ENCODE peak calls at places on chromosomes 2 and 18, in seven cellular contexts. One of them, this sample, is unnamed.

GRCh38 chr2:233111427-233111826 is 51.3 kb downstream of the INPP5D start:
- DNase-seq in CD8-positive, alpha-beta T cell: no peak
- DNase-seq in mucosa of descending colon: no peak
- DNase-seq in amygdala: no peak
- DNase-seq in astrocyte of the spinal cord: no peak
- DNase-seq in RWPE1: no peak
- DNase-seq in activated naive CD4-positive, alpha-beta T cell treated with anti-CD3 and anti-CD28 coated beads, Interleukin-2, amount 50 U/mL, for 16 hours: no peak
- DNase-seq in this sample: no peak

GRCh38 chr2:97355887-97356286 is 233.8 kb downstream of the ANKRD36B start:
- DNase-seq in RWPE1: no peak
- DNase-seq in mucosa of descending colon: no peak
- DNase-seq in amygdala: no peak
- DNase-seq in CD8-positive, alpha-beta T cell: no peak
- DNase-seq in astrocyte of the spinal cord: no peak
- DNase-seq in activated naive CD4-positive, alpha-beta T cell treated with anti-CD3 and anti-CD28 coated beads, Interleukin-2, amount 50 U/mL, for 16 hours: no peak
- DNase-seq in this sample: no peak

GRCh38 chr2:197152451-197153228 is 157.9 kb downstream of the ANKRD44 start:
- DNase-seq in mucosa of descending colon: no peak
- DNase-seq in amygdala: no peak
- DNase-seq in CD8-positive, alpha-beta T cell: no peak
- DNase-seq in astrocyte of the spinal cord: peak
- DNase-seq in activated naive CD4-positive, alpha-beta T cell treated with anti-CD3 and anti-CD28 coated beads, Interleukin-2, amount 50 U/mL, for 16 hours: no peak
- DNase-seq in RWPE1: no peak
- DNase-seq in this sample: no peak

GRCh38 chr2:241862093-241862492 is 3.4 kb upstream of the PDCD1 start:
- DNase-seq in RWPE1: no peak
- DNase-seq in activated naive CD4-positive, alpha-beta T cell treated with anti-CD3 and anti-CD28 coated beads, Interleukin-2, amount 50 U/mL, for 16 hours: no peak
- DNase-seq in amygdala: no peak
- DNase-seq in mucosa of descending colon: no peak
- DNase-seq in astrocyte of the spinal cord: no peak
- DNase-seq in CD8-positive, alpha-beta T cell: no peak
- DNase-seq in this sample: no peak

GRCh38 chr2:100242891-100243670 is 79.2 kb downstream of the LONRF2 start:
- DNase-seq in activated naive CD4-positive, alpha-beta T cell treated with anti-CD3 and anti-CD28 coated beads, Interleukin-2, amount 50 U/mL, for 16 hours: peak
- DNase-seq in astrocyte of the spinal cord: peak
- DNase-seq in mucosa of descending colon: peak
- DNase-seq in RWPE1: peak
- DNase-seq in amygdala: no peak
- DNase-seq in CD8-positive, alpha-beta T cell: peak
- DNase-seq in this sample: no peak

GRCh38 chr2:215137741-215138340 is 585 bp downstream of the ABCA12 start:
- DNase-seq in activated naive CD4-positive, alpha-beta T cell treated with anti-CD3 and anti-CD28 coated beads, Interleukin-2, amount 50 U/mL, for 16 hours: no peak
- DNase-seq in amygdala: no peak
- DNase-seq in mucosa of descending colon: no peak
- DNase-seq in CD8-positive, alpha-beta T cell: no peak
- DNase-seq in RWPE1: peak
- DNase-seq in astrocyte of the spinal cord: peak
- DNase-seq in this sample: no peak

GRCh38 chr18:69401475-69402218 is 959 bp downstream of the DOK6 start:
- DNase-seq in astrocyte of the spinal cord: peak
- DNase-seq in CD8-positive, alpha-beta T cell: no peak
- DNase-seq in activated naive CD4-positive, alpha-beta T cell treated with anti-CD3 and anti-CD28 coated beads, Interleukin-2, amount 50 U/mL, for 16 hours: no peak
- DNase-seq in amygdala: no peak
- DNase-seq in mucosa of descending colon: no peak
- DNase-seq in RWPE1: no peak
- DNase-seq in this sample: no peak

GRCh38 chr2:234290671-234291070 is 206.2 kb downstream of the ARL4C start:
- DNase-seq in activated naive CD4-positive, alpha-beta T cell treated with anti-CD3 and anti-CD28 coated beads, Interleukin-2, amount 50 U/mL, for 16 hours: peak
- DNase-seq in CD8-positive, alpha-beta T cell: peak
- DNase-seq in RWPE1: no peak
- DNase-seq in astrocyte of the spinal cord: no peak
- DNase-seq in amygdala: no peak
- DNase-seq in mucosa of descending colon: peak
- DNase-seq in this sample: peak

GRCh38 chr18:2857491-2858063 is 10.8 kb downstream of the EMILIN2 start:
- DNase-seq in amygdala: no peak
- DNase-seq in RWPE1: no peak
- DNase-seq in CD8-positive, alpha-beta T cell: no peak
- DNase-seq in activated naive CD4-positive, alpha-beta T cell treated with anti-CD3 and anti-CD28 coated beads, Interleukin-2, amount 50 U/mL, for 16 hours: no peak
- DNase-seq in mucosa of descending colon: peak
- DNase-seq in astrocyte of the spinal cord: peak
- DNase-seq in this sample: no peak

GRCh38 chr2:104862061-104862941 is 8.4 kb downstream of the POU3F3 start:
- DNase-seq in RWPE1: no peak
- DNase-seq in CD8-positive, alpha-beta T cell: no peak
- DNase-seq in amygdala: no peak
- DNase-seq in activated naive CD4-positive, alpha-beta T cell treated with anti-CD3 and anti-CD28 coated beads, Interleukin-2, amount 50 U/mL, for 16 hours: no peak
- DNase-seq in mucosa of descending colon: no peak
- DNase-seq in astrocyte of the spinal cord: peak
- DNase-seq in this sample: no peak

GRCh38 chr2:69499242-69499641 is 62.0 kb upstream of the NFU1 start:
- DNase-seq in amygdala: no peak
- DNase-seq in mucosa of descending colon: no peak
- DNase-seq in activated naive CD4-positive, alpha-beta T cell treated with anti-CD3 and anti-CD28 coated beads, Interleukin-2, amount 50 U/mL, for 16 hours: no peak
- DNase-seq in RWPE1: no peak
- DNase-seq in CD8-positive, alpha-beta T cell: no peak
- DNase-seq in astrocyte of the spinal cord: no peak
- DNase-seq in this sample: no peak

GRCh38 chr2:237298323-237299118 is 115.4 kb downstream of the COL6A3 start:
- DNase-seq in CD8-positive, alpha-beta T cell: no peak
- DNase-seq in activated naive CD4-positive, alpha-beta T cell treated with anti-CD3 and anti-CD28 coated beads, Interleukin-2, amount 50 U/mL, for 16 hours: no peak
- DNase-seq in mucosa of descending colon: no peak
- DNase-seq in astrocyte of the spinal cord: peak
- DNase-seq in amygdala: no peak
- DNase-seq in RWPE1: peak
- DNase-seq in this sample: no peak

GRCh38 chr18:74171910-74172606 is 23.7 kb downstream of the TIMM21 start:
- DNase-seq in astrocyte of the spinal cord: no peak
- DNase-seq in CD8-positive, alpha-beta T cell: no peak
- DNase-seq in amygdala: no peak
- DNase-seq in RWPE1: no peak
- DNase-seq in activated naive CD4-positive, alpha-beta T cell treated with anti-CD3 and anti-CD28 coated beads, Interleukin-2, amount 50 U/mL, for 16 hours: no peak
- DNase-seq in mucosa of descending colon: no peak
- DNase-seq in this sample: no peak

GRCh38 chr2:186503827-186504606 is 18.0 kb downstream of the ZC3H15 start:
- DNase-seq in mucosa of descending colon: no peak
- DNase-seq in amygdala: no peak
- DNase-seq in RWPE1: peak
- DNase-seq in activated naive CD4-positive, alpha-beta T cell treated with anti-CD3 and anti-CD28 coated beads, Interleukin-2, amount 50 U/mL, for 16 hours: no peak
- DNase-seq in CD8-positive, alpha-beta T cell: no peak
- DNase-seq in astrocyte of the spinal cord: peak
- DNase-seq in this sample: no peak

GRCh38 chr2:27914046-27914792 is 23.7 kb downstream of the BABAM2 start:
- DNase-seq in astrocyte of the spinal cord: no peak
- DNase-seq in CD8-positive, alpha-beta T cell: no peak
- DNase-seq in activated naive CD4-positive, alpha-beta T cell treated with anti-CD3 and anti-CD28 coated beads, Interleukin-2, amount 50 U/mL, for 16 hours: no peak
- DNase-seq in mucosa of descending colon: no peak
- DNase-seq in amygdala: no peak
- DNase-seq in RWPE1: no peak
- DNase-seq in this sample: no peak

GRCh38 chr2:236661064-236661761 is 91.6 kb downstream of the ACKR3 start:
- DNase-seq in CD8-positive, alpha-beta T cell: no peak
- DNase-seq in amygdala: no peak
- DNase-seq in mucosa of descending colon: no peak
- DNase-seq in activated naive CD4-positive, alpha-beta T cell treated with anti-CD3 and anti-CD28 coated beads, Interleukin-2, amount 50 U/mL, for 16 hours: no peak
- DNase-seq in astrocyte of the spinal cord: peak
- DNase-seq in RWPE1: peak
- DNase-seq in this sample: no peak

This sample was measured in natural killer cell treated with Interleukin-12 subunit alpha and Interleukin-12 subunit beta and Interleukin-15 and Interleukin-18, amount 100 ng/mL, for 72 hours.